ENCODE peak calls at places on chromosomes 2 and 18, in five cellular contexts. One of them, this sample, is unnamed.
A peak's percentile ranks its signal among the peaks of the same experiment; 100 is the strongest.

GRCh38 chr2:196101325-196101981 is 32.8 kb upstream of the DNAH7 start:
- DNase-seq in mucosa of gallbladder: peak; percentile 56
- DNase-seq in GM12865: peak; percentile 75
- DNase-seq in colonic mucosa: no peak
- DNase-seq in activated CD8-positive, alpha-beta memory T cell treated with anti-CD3 and anti-CD28 coated beads for 24 hours: peak; percentile 62
- DNase-seq in this sample: peak; percentile 85

GRCh38 chr2:233059797-233060499 is at the start of gene INPP5D:
- DNase-seq in mucosa of gallbladder: peak; percentile 66
- DNase-seq in GM12865: peak; percentile 92
- DNase-seq in colonic mucosa: peak; percentile 53
- DNase-seq in activated CD8-positive, alpha-beta memory T cell treated with anti-CD3 and anti-CD28 coated beads for 24 hours: peak; percentile 89
- DNase-seq in this sample: peak; percentile 53

GRCh38 chr2:241863021-241863954 is 4.6 kb upstream of the PDCD1 start:
- DNase-seq in mucosa of gallbladder: peak; percentile 44
- DNase-seq in GM12865: peak; percentile 72
- DNase-seq in colonic mucosa: no peak
- DNase-seq in activated CD8-positive, alpha-beta memory T cell treated with anti-CD3 and anti-CD28 coated beads for 24 hours: peak; percentile 86
- DNase-seq in this sample: no peak

GRCh38 chr18:50009772-50010171 is 185.2 kb downstream of the MYO5B start:
- DNase-seq in mucosa of gallbladder: peak; percentile 44
- DNase-seq in GM12865: peak; percentile 69
- DNase-seq in colonic mucosa: peak; percentile 72
- DNase-seq in activated CD8-positive, alpha-beta memory T cell treated with anti-CD3 and anti-CD28 coated beads for 24 hours: peak; percentile 60
- DNase-seq in this sample: peak; percentile 82

GRCh38 chr2:236131073-236131692 is 37.0 kb downstream of the GBX2 start:
- DNase-seq in mucosa of gallbladder: no peak
- DNase-seq in GM12865: no peak
- DNase-seq in colonic mucosa: no peak
- DNase-seq in activated CD8-positive, alpha-beta memory T cell treated with anti-CD3 and anti-CD28 coated beads for 24 hours: no peak
- DNase-seq in this sample: no peak

GRCh38 chr2:38440655-38441054 is 63.6 kb upstream of the ATL2 start:
- DNase-seq in mucosa of gallbladder: no peak
- DNase-seq in GM12865: no peak
- DNase-seq in colonic mucosa: peak; percentile 22
- DNase-seq in activated CD8-positive, alpha-beta memory T cell treated with anti-CD3 and anti-CD28 coated beads for 24 hours: no peak
- DNase-seq in this sample: peak; percentile 72

GRCh38 chr2:1497122-1497611 is 83.9 kb downstream of the TPO start:
- DNase-seq in mucosa of gallbladder: no peak
- DNase-seq in GM12865: no peak
- DNase-seq in colonic mucosa: no peak
- DNase-seq in activated CD8-positive, alpha-beta memory T cell treated with anti-CD3 and anti-CD28 coated beads for 24 hours: no peak
- DNase-seq in this sample: no peak

GRCh38 chr2:44952143-44952805 is 10.8 kb downstream of the SIX3 start:
- DNase-seq in mucosa of gallbladder: no peak
- DNase-seq in GM12865: peak; percentile 70
- DNase-seq in colonic mucosa: no peak
- DNase-seq in activated CD8-positive, alpha-beta memory T cell treated with anti-CD3 and anti-CD28 coated beads for 24 hours: no peak
- DNase-seq in this sample: peak; percentile 30

GRCh38 chr2:10012963-10013461 is 30.3 kb upstream of the KLF11 start:
- DNase-seq in mucosa of gallbladder: no peak
- DNase-seq in GM12865: no peak
- DNase-seq in colonic mucosa: no peak
- DNase-seq in activated CD8-positive, alpha-beta memory T cell treated with anti-CD3 and anti-CD28 coated beads for 24 hours: no peak
- DNase-seq in this sample: no peak

GRCh38 chr2:227870710-227871374 is 589 bp upstream of the DAW1 start:
- DNase-seq in mucosa of gallbladder: no peak
- DNase-seq in GM12865: no peak
- DNase-seq in colonic mucosa: no peak
- DNase-seq in activated CD8-positive, alpha-beta memory T cell treated with anti-CD3 and anti-CD28 coated beads for 24 hours: no peak
- DNase-seq in this sample: peak; percentile 27

GRCh38 chr18:29874519-29875098 is 1167.9 kb downstream of the DSC3 start:
- DNase-seq in mucosa of gallbladder: no peak
- DNase-seq in GM12865: peak; percentile 37
- DNase-seq in colonic mucosa: no peak
- DNase-seq in activated CD8-positive, alpha-beta memory T cell treated with anti-CD3 and anti-CD28 coated beads for 24 hours: no peak
- DNase-seq in this sample: peak; percentile 28

GRCh38 chr2:25286025-25286400 is 55.7 kb downstream of the DNMT3A start:
- DNase-seq in mucosa of gallbladder: peak; percentile 54
- DNase-seq in GM12865: peak; percentile 73
- DNase-seq in colonic mucosa: peak; percentile 39
- DNase-seq in activated CD8-positive, alpha-beta memory T cell treated with anti-CD3 and anti-CD28 coated beads for 24 hours: peak; percentile 85
- DNase-seq in this sample: peak; percentile 50

GRCh38 chr2:160387558-160388262 is 105.9 kb downstream of the RBMS1 start:
- DNase-seq in mucosa of gallbladder: peak; percentile 71
- DNase-seq in GM12865: no peak
- DNase-seq in colonic mucosa: peak; percentile 42
- DNase-seq in activated CD8-positive, alpha-beta memory T cell treated with anti-CD3 and anti-CD28 coated beads for 24 hours: no peak
- DNase-seq in this sample: no peak

GRCh38 chr18:48974304-48975220 is 23.8 kb upstream of the SMAD7 start:
- DNase-seq in mucosa of gallbladder: no peak
- DNase-seq in GM12865: no peak
- DNase-seq in colonic mucosa: no peak
- DNase-seq in activated CD8-positive, alpha-beta memory T cell treated with anti-CD3 and anti-CD28 coated beads for 24 hours: no peak
- DNase-seq in this sample: no peak

GRCh38 chr2:9268310-9269081 is 61.9 kb downstream of the ASAP2 start:
- DNase-seq in mucosa of gallbladder: no peak
- DNase-seq in GM12865: no peak
- DNase-seq in colonic mucosa: no peak
- DNase-seq in activated CD8-positive, alpha-beta memory T cell treated with anti-CD3 and anti-CD28 coated beads for 24 hours: no peak
- DNase-seq in this sample: no peak

GRCh38 chr18:2881490-2882195 is 34.8 kb downstream of the EMILIN2 start:
- DNase-seq in mucosa of gallbladder: peak; percentile 63
- DNase-seq in GM12865: peak; percentile 34
- DNase-seq in colonic mucosa: no peak
- DNase-seq in activated CD8-positive, alpha-beta memory T cell treated with anti-CD3 and anti-CD28 coated beads for 24 hours: no peak
- DNase-seq in this sample: no peak

GRCh38 chr2:176101216-176101845 is 1.7 kb downstream of the HOXD12 start:
- DNase-seq in mucosa of gallbladder: no peak
- DNase-seq in GM12865: no peak
- DNase-seq in colonic mucosa: peak; percentile 13
- DNase-seq in activated CD8-positive, alpha-beta memory T cell treated with anti-CD3 and anti-CD28 coated beads for 24 hours: no peak
- DNase-seq in this sample: no peak

GRCh38 chr2:86216577-86217555 is 17.6 kb downstream of the MRPL35 start:
- DNase-seq in mucosa of gallbladder: no peak
- DNase-seq in GM12865: no peak
- DNase-seq in colonic mucosa: no peak
- DNase-seq in activated CD8-positive, alpha-beta memory T cell treated with anti-CD3 and anti-CD28 coated beads for 24 hours: peak; percentile 43
- DNase-seq in this sample: no peak

GRCh38 chr2:162242586-162243304 is 500 bp downstream of the FAP start:
- DNase-seq in mucosa of gallbladder: no peak
- DNase-seq in GM12865: no peak
- DNase-seq in colonic mucosa: no peak
- DNase-seq in activated CD8-positive, alpha-beta memory T cell treated with anti-CD3 and anti-CD28 coated beads for 24 hours: no peak
- DNase-seq in this sample: no peak

GRCh38 chr2:63425606-63426005 is 162.7 kb downstream of the WDPCP start:
- DNase-seq in mucosa of gallbladder: no peak
- DNase-seq in GM12865: no peak
- DNase-seq in colonic mucosa: no peak
- DNase-seq in activated CD8-positive, alpha-beta memory T cell treated with anti-CD3 and anti-CD28 coated beads for 24 hours: no peak
- DNase-seq in this sample: no peak

GRCh38 chr2:63189026-63189425 is 138.4 kb downstream of the OTX1 start:
- DNase-seq in mucosa of gallbladder: no peak
- DNase-seq in GM12865: peak; percentile 76
- DNase-seq in colonic mucosa: peak; percentile 27
- DNase-seq in activated CD8-positive, alpha-beta memory T cell treated with anti-CD3 and anti-CD28 coated beads for 24 hours: no peak
- DNase-seq in this sample: peak; percentile 37

GRCh38 chr2:86048888-86049287 is 56.8 kb downstream of the POLR1A start:
- DNase-seq in mucosa of gallbladder: peak; percentile 33
- DNase-seq in GM12865: no peak
- DNase-seq in colonic mucosa: no peak
- DNase-seq in activated CD8-positive, alpha-beta memory T cell treated with anti-CD3 and anti-CD28 coated beads for 24 hours: no peak
- DNase-seq in this sample: no peak

GRCh38 chr2:30385327-30385726 is 61.7 kb upstream of the LCLAT1 start:
- DNase-seq in mucosa of gallbladder: no peak
- DNase-seq in GM12865: no peak
- DNase-seq in colonic mucosa: no peak
- DNase-seq in activated CD8-positive, alpha-beta memory T cell treated with anti-CD3 and anti-CD28 coated beads for 24 hours: peak; percentile 21
- DNase-seq in this sample: no peak

GRCh38 chr2:105143467-105144127 is 97.9 kb upstream of the GPR45 start:
- DNase-seq in mucosa of gallbladder: no peak
- DNase-seq in GM12865: peak; percentile 7
- DNase-seq in colonic mucosa: peak; percentile 29
- DNase-seq in activated CD8-positive, alpha-beta memory T cell treated with anti-CD3 and anti-CD28 coated beads for 24 hours: peak; percentile 65
- DNase-seq in this sample: no peak

GRCh38 chr2:46309052-46309953 is 12.1 kb downstream of the EPAS1 start:
- DNase-seq in mucosa of gallbladder: no peak
- DNase-seq in GM12865: no peak
- DNase-seq in colonic mucosa: no peak
- DNase-seq in activated CD8-positive, alpha-beta memory T cell treated with anti-CD3 and anti-CD28 coated beads for 24 hours: no peak
- DNase-seq in this sample: no peak

GRCh38 chr2:224248944-224249371 is 152.9 kb downstream of the FAM124B start:
- DNase-seq in mucosa of gallbladder: no peak
- DNase-seq in GM12865: no peak
- DNase-seq in colonic mucosa: no peak
- DNase-seq in activated CD8-positive, alpha-beta memory T cell treated with anti-CD3 and anti-CD28 coated beads for 24 hours: no peak
- DNase-seq in this sample: peak; percentile 79

GRCh38 chr2:168652997-168653906 is 149.2 kb upstream of the NOSTRIN start:
- DNase-seq in mucosa of gallbladder: no peak
- DNase-seq in GM12865: no peak
- DNase-seq in colonic mucosa: no peak
- DNase-seq in activated CD8-positive, alpha-beta memory T cell treated with anti-CD3 and anti-CD28 coated beads for 24 hours: no peak
- DNase-seq in this sample: no peak

GRCh38 chr2:176534798-176535479 is 265.7 kb downstream of the MTX2 start:
- DNase-seq in mucosa of gallbladder: no peak
- DNase-seq in GM12865: no peak
- DNase-seq in colonic mucosa: no peak
- DNase-seq in activated CD8-positive, alpha-beta memory T cell treated with anti-CD3 and anti-CD28 coated beads for 24 hours: no peak
- DNase-seq in this sample: no peak